ENCODE peak calls at places on chromosomes 2 and 18, in six cellular contexts. One of them, this sample, is unnamed.

GRCh38 chr2:43718530-43719124 is 42.4 kb upstream of the C1GALT1C1L start:
- DNase-seq in GM12878: no peak
- DNase-seq in K562: no peak
- DNase-seq in HCT116: no peak
- DNase-seq in HepG2: no peak
- DNase-seq in H1: no peak
- DNase-seq in this sample: no peak

GRCh38 chr2:174023591-174024523 is 58.7 kb upstream of the SP3 start:
- DNase-seq in HepG2: peak; percentile 78
- DNase-seq in K562: peak; percentile 11
- DNase-seq in GM12878: no peak
- DNase-seq in H1: no peak
- DNase-seq in HCT116: peak; percentile 27
- DNase-seq in this sample: no peak

GRCh38 chr2:24919977-24920812 is at the start of gene ADCY3:
- DNase-seq in H1: no peak
- DNase-seq in GM12878: no peak
- DNase-seq in HepG2: no peak
- DNase-seq in HCT116: no peak
- DNase-seq in K562: peak; percentile 68
- DNase-seq in this sample: no peak

GRCh38 chr2:171386627-171387026 is 47.2 kb downstream of the METTL8 start:
- DNase-seq in K562: no peak
- DNase-seq in GM12878: no peak
- DNase-seq in HepG2: no peak
- DNase-seq in H1: no peak
- DNase-seq in HCT116: no peak
- DNase-seq in this sample: no peak

GRCh38 chr2:199485732-199486335 is 28.1 kb upstream of the SATB2 start:
- DNase-seq in K562: peak; percentile 80
- DNase-seq in HepG2: peak; percentile 64
- DNase-seq in GM12878: no peak
- DNase-seq in HCT116: peak; percentile 57
- DNase-seq in H1: no peak
- DNase-seq in this sample: peak; percentile 43

GRCh38 chr2:220076734-220077133 is 449.3 kb downstream of the SLC4A3 start:
- DNase-seq in HepG2: no peak
- DNase-seq in K562: no peak
- DNase-seq in HCT116: no peak
- DNase-seq in GM12878: no peak
- DNase-seq in H1: no peak
- DNase-seq in this sample: no peak

GRCh38 chr2:215870088-215870490 is 143.3 kb downstream of the MREG start:
- DNase-seq in HepG2: no peak
- DNase-seq in H1: no peak
- DNase-seq in K562: peak; percentile 39
- DNase-seq in HCT116: peak; percentile 26
- DNase-seq in GM12878: no peak
- DNase-seq in this sample: no peak

GRCh38 chr2:174873457-174873856 is 109.2 kb upstream of the CHRNA1 start:
- DNase-seq in K562: no peak
- DNase-seq in GM12878: no peak
- DNase-seq in H1: no peak
- DNase-seq in HepG2: no peak
- DNase-seq in HCT116: no peak
- DNase-seq in this sample: no peak

GRCh38 chr18:23135679-23136325 is 517 bp downstream of the CABLES1 start:
- DNase-seq in K562: no peak
- DNase-seq in HCT116: no peak
- DNase-seq in GM12878: no peak
- DNase-seq in H1: no peak
- DNase-seq in HepG2: no peak
- DNase-seq in this sample: no peak

GRCh38 chr2:101277111-101277510 is 24.4 kb downstream of the CNOT11 start:
- DNase-seq in HCT116: no peak
- DNase-seq in GM12878: no peak
- DNase-seq in K562: no peak
- DNase-seq in HepG2: no peak
- DNase-seq in H1: no peak
- DNase-seq in this sample: peak; percentile 15

GRCh38 chr2:176960736-176961135 is 251.9 kb upstream of the HNRNPA3 start:
- DNase-seq in K562: no peak
- DNase-seq in HCT116: no peak
- DNase-seq in GM12878: no peak
- DNase-seq in H1: no peak
- DNase-seq in HepG2: no peak
- DNase-seq in this sample: no peak

DNA sequence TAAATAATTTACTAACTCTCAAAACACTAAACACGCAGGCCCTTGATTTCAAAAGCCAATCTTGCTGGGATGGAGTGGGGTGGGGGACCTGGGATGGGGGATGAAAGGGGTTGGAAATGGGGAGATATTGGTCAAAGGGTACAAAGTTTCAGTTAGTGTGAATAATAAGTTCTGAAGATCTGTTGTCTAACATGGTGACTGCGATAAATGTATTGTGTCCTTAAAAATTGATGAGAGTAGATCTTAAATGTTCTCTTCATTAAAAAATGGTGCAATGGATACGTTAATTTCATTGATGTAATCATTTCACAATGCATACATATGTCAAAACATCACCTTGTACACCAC is 505 bp upstream of the ACYP2 start:
- DNase-seq in GM12878: no peak
- DNase-seq in H1: no peak
- DNase-seq in K562: no peak
- DNase-seq in HCT116: no peak
- DNase-seq in HepG2: peak; percentile 24
- DNase-seq in this sample: no peak
- H3K4me3 ChIP-seq in GM12878: peak overlapping the region; percentile 70
- H3K4me3 ChIP-seq in H1: peak overlapping the region; percentile 87
- H3K4me3 ChIP-seq in K562: peak overlapping the region; percentile 70
- H3K4me3 ChIP-seq in HCT116: peak overlapping the region; percentile 80
- H3K4me3 ChIP-seq in HepG2: peak overlapping the region; percentile 75
- H3K4me3 ChIP-seq in this sample: peak overlapping the region; percentile 53

GRCh38 chr18:272650-273049 is 4.8 kb upstream of the THOC1 start:
- DNase-seq in GM12878: no peak
- DNase-seq in H1: no peak
- DNase-seq in HCT116: no peak
- DNase-seq in K562: no peak
- DNase-seq in HepG2: no peak
- DNase-seq in this sample: no peak

GRCh38 chr18:269480-270090 is 1.7 kb upstream of the THOC1 start:
- DNase-seq in H1: no peak
- DNase-seq in GM12878: no peak
- DNase-seq in HepG2: peak; percentile 50
- DNase-seq in HCT116: no peak
- DNase-seq in K562: peak; percentile 17
- DNase-seq in this sample: no peak

GRCh38 chr18:267380-267687 is 513 bp downstream of the THOC1 start:
- DNase-seq in GM12878: no peak
- DNase-seq in H1: no peak
- DNase-seq in HepG2: no peak
- DNase-seq in HCT116: no peak
- DNase-seq in K562: no peak
- DNase-seq in this sample: no peak

GRCh38 chr18:273525-273924 is 5.7 kb upstream of the THOC1 start:
- DNase-seq in GM12878: no peak
- DNase-seq in K562: no peak
- DNase-seq in H1: no peak
- DNase-seq in HepG2: no peak
- DNase-seq in HCT116: no peak
- DNase-seq in this sample: no peak

GRCh38 chr18:267688-268552 is at the start of gene THOC1:
- DNase-seq in HCT116: peak; percentile 60
- DNase-seq in GM12878: peak; percentile 70
- DNase-seq in H1: peak; percentile 62
- DNase-seq in HepG2: peak; percentile 82
- DNase-seq in K562: peak; percentile 96
- DNase-seq in this sample: peak; percentile 93
- TF ChIP-seq POLR2A in HCT116: peak; percentile 25
- TF ChIP-seq POLR2A in GM12878: peak; percentile 98
- TF ChIP-seq POLR2A in H1: peak; percentile 82
- TF ChIP-seq POLR2A in HepG2: peak; percentile 91
- TF ChIP-seq POLR2A in K562: peak; percentile 98
- TF ChIP-seq POLR2A in this sample: peak; percentile 92

GRCh38 chr2:218033590-218034496 is 31.0 kb upstream of the TNS1 start:
- DNase-seq in GM12878: no peak
- DNase-seq in HCT116: no peak
- DNase-seq in K562: no peak
- DNase-seq in H1: no peak
- DNase-seq in HepG2: no peak
- DNase-seq in this sample: no peak
- TF ChIP-seq EZH2 in GM12878: no peak
- TF ChIP-seq EZH2 in HCT116: no peak
- TF ChIP-seq EZH2 in K562: no peak
- TF ChIP-seq EZH2 in H1: peak; percentile 72
- TF ChIP-seq EZH2 in HepG2: no peak
- TF ChIP-seq EZH2 in this sample: peak; percentile 41

GRCh38 chr2:60353406-60353800 is 200.1 kb downstream of the BCL11A start:
- DNase-seq in GM12878: no peak
- DNase-seq in K562: no peak
- DNase-seq in H1: no peak
- DNase-seq in HCT116: no peak
- DNase-seq in HepG2: no peak
- DNase-seq in this sample: no peak

GRCh38 chr2:60351802-60352201 is 201.7 kb downstream of the BCL11A start:
- DNase-seq in HepG2: no peak
- DNase-seq in H1: no peak
- DNase-seq in HCT116: no peak
- DNase-seq in K562: no peak
- DNase-seq in GM12878: no peak
- DNase-seq in this sample: no peak

GRCh38 chr2:60352491-60353405 is 200.7 kb downstream of the BCL11A start:
- DNase-seq in HCT116: no peak
- DNase-seq in GM12878: no peak
- DNase-seq in K562: no peak
- DNase-seq in HepG2: no peak
- DNase-seq in H1: no peak
- DNase-seq in this sample: no peak

GRCh38 chr2:60350791-60351190 is 202.7 kb downstream of the BCL11A start:
- DNase-seq in HepG2: no peak
- DNase-seq in GM12878: no peak
- DNase-seq in K562: no peak
- DNase-seq in H1: no peak
- DNase-seq in HCT116: no peak
- DNase-seq in this sample: no peak

GRCh38 chr2:60351321-60351720 is 202.1 kb downstream of the BCL11A start:
- DNase-seq in H1: no peak
- DNase-seq in K562: no peak
- DNase-seq in HepG2: no peak
- DNase-seq in HCT116: no peak
- DNase-seq in GM12878: no peak
- DNase-seq in this sample: no peak
- H3K4me3 ChIP-seq in H1: no peak overlapping the region
- H3K4me3 ChIP-seq in K562: no peak overlapping the region
- H3K4me3 ChIP-seq in HepG2: no peak overlapping the region
- H3K4me3 ChIP-seq in HCT116: no peak overlapping the region
- H3K4me3 ChIP-seq in GM12878: peak overlapping the region; percentile 5
- H3K4me3 ChIP-seq in this sample: no peak overlapping the region

GRCh38 chr2:159286709-159287441 is 372 bp upstream of the WDSUB1 start:
- DNase-seq in H1: peak; percentile 95
- DNase-seq in HCT116: peak; percentile 87
- DNase-seq in HepG2: peak; percentile 97
- DNase-seq in K562: peak; percentile 99
- DNase-seq in GM12878: peak; percentile 78
- DNase-seq in this sample: peak; percentile 96
- TF ChIP-seq POLR2A in H1: no peak
- TF ChIP-seq POLR2A in HCT116: peak; percentile 75
- TF ChIP-seq POLR2A in HepG2: peak; percentile 96
- TF ChIP-seq POLR2A in K562: peak; percentile 96
- TF ChIP-seq POLR2A in GM12878: peak; percentile 77
- TF ChIP-seq POLR2A in this sample: peak; percentile 96

DNA sequence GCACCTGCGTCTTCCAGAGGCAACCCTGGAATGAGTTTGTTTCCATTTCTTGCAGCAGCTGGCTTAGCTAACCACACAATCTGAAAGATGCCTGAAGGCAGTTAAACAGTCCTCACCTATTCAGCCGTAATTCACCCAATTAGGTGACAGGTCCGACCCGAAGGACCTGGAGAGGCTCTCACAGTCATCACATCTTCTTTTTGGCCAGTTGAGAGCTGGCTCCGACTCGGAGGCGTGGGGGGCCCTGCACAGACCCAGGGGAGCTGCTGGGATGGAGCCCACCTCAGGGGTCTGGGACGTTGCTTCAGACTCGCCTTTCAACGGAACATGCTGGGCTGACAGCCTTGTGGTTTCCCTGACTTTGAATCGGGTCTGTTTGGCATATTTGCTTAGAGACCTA is 187.3 kb downstream of the RTP5 start:
- DNase-seq in H1: no peak
- DNase-seq in GM12878: no peak
- DNase-seq in K562: no peak
- DNase-seq in HepG2: no peak
- DNase-seq in HCT116: no peak
- DNase-seq in this sample: no peak
- TF ChIP-seq EZH2 in H1: no peak
- TF ChIP-seq EZH2 in GM12878: no peak
- TF ChIP-seq EZH2 in K562: no peak
- TF ChIP-seq EZH2 in HepG2: no peak
- TF ChIP-seq EZH2 in HCT116: no peak
- TF ChIP-seq EZH2 in this sample: no peak

This sample was measured in endothelial cell of umbilical vein.